ENCODE peak calls at places on chromosomes 16 and 17, in nine cellular contexts. R is hippocampal formation, W is lower leg skin, L is tibial artery, O is HAP-1, Y is skeletal muscle cell, M is Right ventricle myocardium superior, N is ureter, B is uterus. V is an unnamed sample.

GRCh38 chr17:78237403-78238012 is 6.1 kb downstream of the TMEM235 start:
- DNase-seq in R (peak; percentile 89), W (no peak), L (no peak), O (no peak), Y (no peak), M (no peak), N (no peak), B (no peak), V (no peak)

GRCh38 chr17:1638624-1639300 is 6.8 kb downstream of the SCARF1 start:
- DNase-seq in R (no peak), W (no peak), L (no peak), O (no peak), Y (no peak), M (no peak), N (no peak), B (no peak), V (no peak)

GRCh38 chr17:61587242-61587641 is 3.8 kb downstream of the NACA2 start:
- DNase-seq in R (no peak), W (no peak), L (no peak), O (no peak), Y (no peak), M (no peak), N (no peak), B (no peak), V (no peak)

GRCh38 chr16:84478172-84478948 is 26.1 kb downstream of the MEAK7 start:
- DNase-seq in R (no peak), W (no peak), L (no peak), O (no peak), Y (peak; percentile 47), M (peak; percentile 26), N (no peak), B (no peak), V (no peak)

GRCh38 chr17:82105882-82106696 is 8.1 kb upstream of the FASN start:
- DNase-seq in R (no peak), W (peak; percentile 85), L (no peak), O (no peak), Y (no peak), M (peak; percentile 74), N (peak; percentile 84), B (peak; percentile 25), V (no peak)

GRCh38 chr16:20359997-20360396 is 7.5 kb upstream of the UMOD start:
- DNase-seq in R (no peak), W (no peak), L (no peak), O (no peak), Y (no peak), M (no peak), N (no peak), B (no peak), V (no peak)

GRCh38 chr17:7323731-7324437 is 5.3 kb downstream of the NEURL4 start:
- DNase-seq in R (peak; percentile 8), W (no peak), L (peak; percentile 48), O (no peak), Y (no peak), M (peak; percentile 72), N (no peak), B (peak; percentile 58), V (peak; percentile 42)

GRCh38 chr17:51407576-51407975 is 147.2 kb downstream of the UTP18 start:
- DNase-seq in R (no peak), W (no peak), L (no peak), O (no peak), Y (no peak), M (no peak), N (no peak), B (no peak), V (no peak)

GRCh38 chr17:4199818-4200402 is 56.9 kb downstream of the CYB5D2 start:
- DNase-seq in R (no peak), W (peak; percentile 65), L (no peak), O (peak; percentile 51), Y (no peak), M (no peak), N (no peak), B (no peak), V (no peak)

GRCh38 chr17:79340771-79341528 is 266.3 kb downstream of the ENGASE start:
- DNase-seq in R (no peak), W (no peak), L (no peak), O (no peak), Y (no peak), M (peak; percentile 18), N (no peak), B (no peak), V (no peak)

GRCh38 chr17:79036609-79037008 is 12.6 kb downstream of the C1QTNF1 start:
- DNase-seq in R (no peak), W (peak; percentile 79), L (no peak), O (peak; percentile 9), Y (peak; percentile 79), M (no peak), N (no peak), B (peak; percentile 8), V (no peak)